ENCODE peak calls at places on chromosomes 3 and 15, in ten cellular contexts. Z is EH; H is HFFc6; W is GM23338; P is CD4-positive, alpha-beta T cell; D is CD8-positive, alpha-beta T cell; L is ascending aorta; G is GM04504; J is ELF-1; A is HFF-Myc. C is an unnamed sample.

GRCh38 chr3:157394361-157394760 is 42.3 kb upstream of the PTX3 start:
- DNase-seq in P (no peak), A (no peak), D (no peak), H (peak), Z (peak), J (no peak), W (no peak), G (no peak), L (no peak), C (no peak)

GRCh38 chr3:185823280-185824044 is 1.4 kb downstream of the IGF2BP2 start:
- DNase-seq in A (no peak), W (peak), J (peak), D (peak), Z (peak), G (no peak), H (no peak), L (no peak), P (no peak), C (peak)

GRCh38 chr15:36430280-36430679 is 149.1 kb upstream of the CDIN1 start:
- DNase-seq in A (peak), H (no peak), G (no peak), Z (peak), P (no peak), W (no peak), J (no peak), D (no peak), L (no peak), C (no peak)

GRCh38 chr3:146590521-146590920 is 14.6 kb downstream of the PLSCR5 start:
- DNase-seq in W (no peak), G (no peak), D (no peak), J (no peak), A (no peak), P (no peak), Z (peak), H (no peak), L (no peak), C (no peak)

GRCh38 chr3:186220365-186220764 is 111.5 kb upstream of the ETV5 start:
- DNase-seq in D (no peak), J (peak), W (no peak), G (no peak), Z (no peak), H (no peak), L (no peak), A (no peak), P (no peak), C (peak)

GRCh38 chr3:162780313-162780712 is 1283.7 kb downstream of the OTOL1 start:
- DNase-seq in D (no peak), L (no peak), Z (no peak), G (no peak), A (no peak), W (no peak), J (no peak), H (no peak), P (no peak), C (no peak)

GRCh38 chr3:127742580-127742979 is 69.8 kb downstream of the ABTB1 start:
- DNase-seq in G (no peak), D (no peak), L (no peak), W (no peak), H (no peak), J (no peak), A (no peak), Z (no peak), P (no peak), C (no peak)

GRCh38 chr15:68295430-68295829 is 17.9 kb downstream of the FEM1B start:
- DNase-seq in G (no peak), H (no peak), D (no peak), W (no peak), P (no peak), L (no peak), A (no peak), Z (no peak), J (no peak), C (no peak)

GRCh38 chr3:192850501-192850981 is 67.1 kb downstream of the MB21D2 start:
- DNase-seq in A (peak), P (no peak), J (peak), H (peak), D (no peak), L (no peak), G (no peak), W (no peak), Z (peak), C (peak)

GRCh38 chr3:187783098-187783497 is 37.8 kb upstream of the BCL6 start:
- DNase-seq in D (no peak), A (no peak), H (peak), J (no peak), G (peak), Z (peak), L (no peak), P (no peak), W (no peak), C (peak)

GRCh38 chr3:183430325-183430957 is 2.0 kb upstream of the MCF2L2 start:
- DNase-seq in L (no peak), D (no peak), W (no peak), A (no peak), Z (no peak), J (no peak), G (no peak), P (no peak), H (no peak), C (no peak)

GRCh38 chr15:64618569-64618968 is 156.8 kb downstream of the RBPMS2 start:
- DNase-seq in G (no peak), W (no peak), D (no peak), Z (no peak), J (no peak), H (no peak), A (no peak), P (no peak), L (no peak), C (no peak)

GRCh38 chr3:107690522-107691138 is 167.9 kb downstream of the BBX start:
- DNase-seq in J (no peak), Z (peak), H (peak), W (peak), P (no peak), D (peak), L (no peak), G (no peak), A (no peak), C (peak)

GRCh38 chr3:33389908-33390307 is 50.3 kb downstream of the UBP1 start:
- DNase-seq in Z (no peak), L (no peak), W (no peak), D (no peak), J (no peak), A (no peak), G (no peak), P (no peak), H (no peak), C (no peak)

GRCh38 chr3:123310186-123310585 is 108.4 kb downstream of the SEC22A start:
- DNase-seq in G (no peak), Z (no peak), P (no peak), D (no peak), L (no peak), A (no peak), J (no peak), W (no peak), H (no peak), C (no peak)

GRCh38 chr3:120459196-120459595 is 8.4 kb upstream of the FSTL1 start:
- DNase-seq in W (no peak), P (no peak), D (no peak), A (no peak), Z (no peak), H (no peak), G (no peak), L (no peak), J (no peak), C (no peak)

GRCh38 chr3:179969525-179969924 is 67.2 kb downstream of the PEX5L start:
- DNase-seq in W (no peak), L (no peak), P (no peak), H (peak), A (no peak), Z (no peak), D (no peak), J (no peak), G (no peak), C (no peak)

GRCh38 chr3:31709005-31709404 is 176.3 kb downstream of the STT3B start:
- DNase-seq in L (no peak), Z (no peak), G (no peak), H (no peak), P (no peak), W (no peak), D (no peak), A (no peak), J (no peak), C (no peak)

GRCh38 chr3:181712505-181713299 is 977 bp downstream of the SOX2 start:
- DNase-seq in Z (no peak), A (no peak), G (no peak), H (no peak), P (no peak), D (no peak), W (no peak), L (no peak), J (peak), C (peak)